ENCODE peak calls at places on chromosome 2, in ten cellular contexts. N, S, F, E, I, B, Y, T, R and P are unnamed samples.
A peak's percentile ranks its signal among the peaks of the same experiment; 100 is the strongest.

GRCh38 chr2:184119920-184120820 is 478.2 kb upstream of the ZNF804A start:
- DNase-seq in N (no peak), I (no peak), E (no peak), R (no peak), F (no peak), B (no peak), T (no peak), S (no peak), Y (no peak), P (no peak)

GRCh38 chr2:29014331-29014730 is 33.2 kb downstream of the TOGARAM2 start:
- DNase-seq in E (no peak), R (no peak), N (no peak), Y (no peak), T (no peak), I (no peak), S (no peak), F (no peak), B (no peak), P (no peak)

GRCh38 chr2:100730290-100730868 is 89.6 kb upstream of the NPAS2 start:
- DNase-seq in S (peak; percentile 75), B (peak; percentile 55), R (peak; percentile 76), F (peak; percentile 76), I (peak; percentile 23), Y (peak; percentile 53), T (peak; percentile 67), E (no peak), N (no peak), P (no peak)

GRCh38 chr2:122191331-122191730 is 435.9 kb downstream of the TSN start:
- DNase-seq in S (no peak), N (no peak), R (no peak), I (peak; percentile 50), E (peak; percentile 28), Y (no peak), F (peak; percentile 7), B (peak; percentile 67), T (no peak), P (no peak)

GRCh38 chr2:85999131-85999831 is 106.4 kb downstream of the POLR1A start:
- DNase-seq in S (no peak), F (peak; percentile 54), E (peak; percentile 77), Y (no peak), N (peak; percentile 12), B (no peak), R (peak; percentile 65), I (no peak), T (no peak), P (no peak)

GRCh38 chr2:9201185-9201891 is 5.3 kb upstream of the ASAP2 start:
- DNase-seq in Y (no peak), N (no peak), F (peak; percentile 78), I (peak; percentile 79), E (no peak), S (no peak), B (no peak), T (peak; percentile 78), R (no peak), P (no peak)

GRCh38 chr2:118121101-118121500 is 32.8 kb downstream of the INSIG2 start:
- DNase-seq in T (no peak), B (no peak), Y (no peak), F (no peak), R (no peak), I (no peak), E (no peak), N (no peak), S (no peak), P (no peak)

GRCh38 chr2:205730701-205731271 is 48.5 kb downstream of the NRP2 start:
- DNase-seq in Y (no peak), E (no peak), N (no peak), S (no peak), R (no peak), B (no peak), I (no peak), T (no peak), F (peak; percentile 51), P (no peak)

GRCh38 chr2:134670955-134671354 is 47.8 kb downstream of the TMEM163 start:
- DNase-seq in F (no peak), Y (no peak), T (no peak), I (no peak), R (no peak), B (no peak), N (no peak), S (peak; percentile 82), E (no peak), P (no peak)

GRCh38 chr2:105595536-105595935 is 149.2 kb upstream of the NCK2 start:
- DNase-seq in R (no peak), B (no peak), S (no peak), Y (no peak), E (no peak), N (no peak), T (no peak), I (no peak), F (no peak), P (no peak)

GRCh38 chr2:9548506-9548905 is 7.1 kb downstream of the ADAM17 start:
- DNase-seq in R (no peak), I (no peak), T (peak; percentile 32), S (no peak), F (no peak), Y (no peak), E (peak; percentile 55), N (no peak), B (no peak), P (no peak)

GRCh38 chr2:207285451-207285771 is 119.7 kb upstream of the KLF7 start:
- DNase-seq in Y (no peak), N (no peak), E (no peak), S (no peak), F (no peak), I (no peak), B (no peak), T (no peak), R (no peak), P (no peak)

GRCh38 chr2:187429989-187430388 is 18.1 kb downstream of the CALCRL start:
- DNase-seq in B (no peak), R (no peak), T (peak; percentile 78), Y (no peak), F (peak; percentile 81), E (no peak), N (no peak), S (no peak), I (no peak), P (no peak)

GRCh38 chr2:218028189-218028495 is 25.3 kb upstream of the TNS1 start:
- DNase-seq in N (no peak), Y (no peak), B (no peak), S (no peak), R (peak; percentile 54), F (no peak), E (no peak), I (no peak), T (no peak), P (no peak)

GRCh38 chr2:233746475-233747282 is 13.4 kb upstream of the UGT1A1 start:
- DNase-seq in F (no peak), R (no peak), N (no peak), T (no peak), I (no peak), S (no peak), E (no peak), B (no peak), Y (no peak), P (no peak)

GRCh38 chr2:233745073-233745755 is 14.9 kb upstream of the UGT1A1 start:
- DNase-seq in N (no peak), E (no peak), Y (no peak), F (no peak), S (no peak), T (no peak), I (no peak), B (no peak), R (no peak), P (no peak)

GRCh38 chr2:233743464-233744259 is 14.8 kb downstream of the UGT1A3 start:
- DNase-seq in N (no peak), B (no peak), T (no peak), S (no peak), Y (no peak), R (no peak), F (no peak), E (no peak), I (peak; percentile 22), P (no peak)

DNA sequence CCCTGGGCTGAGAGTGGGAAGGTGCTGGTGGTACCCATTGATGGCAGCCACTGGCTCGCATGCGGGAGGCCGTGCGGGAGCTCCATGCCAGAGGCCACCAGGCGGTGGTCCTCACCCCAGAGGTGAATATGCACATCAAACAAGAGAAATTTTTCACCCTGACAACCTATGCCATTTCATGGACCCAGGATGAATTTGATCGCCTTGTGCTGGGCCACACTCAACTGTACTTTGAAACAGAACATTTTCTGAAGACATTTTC is 12.9 kb upstream of the UGT1A1 start:
- DNase-seq in I (no peak), S (no peak), N (no peak), F (no peak), R (no peak), E (no peak), B (no peak), T (no peak), Y (no peak), P (no peak)
- TF ChIP-seq CTCF in I (no peak), S (no peak), N (no peak), F (no peak), R (no peak), E (no peak), B (no peak), T (no peak), Y (no peak), P (no peak)

GRCh38 chr2:21175895-21176646 is 52.3 kb downstream of the TDRD15 start:
- DNase-seq in N (no peak), Y (no peak), S (no peak), B (no peak), F (no peak), E (no peak), R (no peak), I (peak; percentile 7), T (no peak), P (no peak)
- TF ChIP-seq CTCF in N (peak; percentile 13), Y (peak; percentile 41), S (peak; percentile 37), B (peak; percentile 52), F (no peak), E (no peak), R (peak; percentile 60), I (no peak), T (no peak), P (peak; percentile 86)

DNA sequence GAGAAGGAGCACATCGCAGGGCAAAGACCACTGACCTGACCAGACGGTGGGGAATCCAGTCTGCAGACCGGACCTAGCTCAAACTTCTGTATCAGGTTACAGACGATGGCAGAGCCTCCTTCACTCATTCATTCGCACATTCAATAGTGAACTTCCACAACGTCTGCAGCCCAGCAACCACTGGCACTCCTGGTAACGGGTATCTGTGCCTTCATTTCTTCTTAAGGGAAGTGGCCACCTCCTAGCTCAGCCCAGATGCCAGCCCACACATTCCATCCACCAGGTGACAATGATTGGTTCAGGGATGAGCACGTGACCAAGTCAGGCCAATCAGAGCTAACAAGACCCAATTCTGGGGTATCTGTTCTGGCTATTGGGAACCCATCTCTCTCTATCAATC is 15.9 kb upstream of the ARMC9 start:
- DNase-seq in I (peak; percentile 61), F (no peak), B (no peak), T (no peak), S (no peak), E (no peak), N (no peak), R (no peak), Y (no peak), P (no peak)
- TF ChIP-seq CTCF in I (no peak), F (peak; percentile 9), B (no peak), T (no peak), S (no peak), E (no peak), N (no peak), R (no peak), Y (no peak), P (no peak)

DNA sequence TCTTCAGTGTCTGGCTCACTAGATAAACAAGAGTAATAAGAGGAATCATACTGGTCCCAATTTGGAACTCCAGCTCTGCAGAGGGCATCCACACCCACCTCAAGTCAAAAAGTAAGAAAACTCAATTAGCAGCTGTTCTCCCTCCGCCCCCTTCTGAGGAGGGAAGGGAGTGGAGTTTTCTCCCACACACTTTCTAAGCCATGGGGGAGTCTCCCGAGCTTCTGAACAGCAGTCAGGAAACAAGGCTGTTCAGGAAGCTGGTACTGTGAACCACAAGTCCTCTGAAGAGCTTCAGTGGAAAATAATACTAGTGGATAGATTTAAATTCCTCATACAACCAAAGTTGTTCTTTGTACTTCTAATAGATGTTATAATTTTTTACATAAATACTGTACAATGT is 32.9 kb upstream of the SPTBN1 start:
- DNase-seq in T (no peak), Y (no peak), E (no peak), R (no peak), B (no peak), F (no peak), S (no peak), I (no peak), N (no peak), P (no peak)
- TF ChIP-seq CTCF in T (no peak), Y (no peak), E (no peak), R (no peak), B (no peak), F (no peak), S (no peak), I (no peak), N (no peak), P (no peak)